ENCODE peak calls at places on chromosomes 6 and 20, in four cellular contexts. Q is tibial nerve, S is HepG2, Z is MM.1S. W is an unnamed sample.
A peak's percentile ranks its signal among the peaks of the same experiment; 100 is the strongest.

GRCh38 chr20:47298624-47299023 is 57.9 kb downstream of the ZMYND8 start:
- DNase-seq in Q (no peak), S (no peak), Z (no peak), W (no peak)

GRCh38 chr6:73579851-73580246 is 59.0 kb upstream of the EEF1A1 start:
- DNase-seq in Q (peak; percentile 55), S (peak; percentile 81), Z (peak; percentile 12), W (no peak)

GRCh38 chr20:11502051-11502450 is 415.6 kb upstream of the BTBD3 start:
- DNase-seq in Q (no peak), S (no peak), Z (no peak), W (no peak)

GRCh38 chr6:158769696-158770446 is 49.3 kb downstream of the EZR start:
- DNase-seq in Q (peak; percentile 52), S (no peak), Z (no peak), W (no peak)

GRCh38 chr6:92777146-92777740 is 642.1 kb downstream of the EPHA7 start:
- DNase-seq in Q (no peak), S (peak; percentile 12), Z (peak; percentile 65), W (no peak)

GRCh38 chr6:164185342-164185920 is 770.9 kb downstream of the QKI start:
- DNase-seq in Q (no peak), S (no peak), Z (no peak), W (no peak)

GRCh38 chr20:25372584-25373336 is 17.9 kb downstream of the ABHD12 start:
- DNase-seq in Q (no peak), S (no peak), Z (no peak), W (no peak)

GRCh38 chr20:4782373-4782772 is 60.7 kb downstream of the PRND start:
- DNase-seq in Q (no peak), S (no peak), Z (no peak), W (no peak)

GRCh38 chr6:17700421-17701416 is 6.0 kb downstream of the NUP153 start:
- DNase-seq in Q (no peak), S (no peak), Z (no peak), W (no peak)

GRCh38 chr6:70369332-70369950 is 43.9 kb upstream of the FAM135A start:
- DNase-seq in Q (peak; percentile 60), S (peak; percentile 41), Z (peak; percentile 68), W (peak; percentile 74)

GRCh38 chr20:62980380-62980960 is 26.3 kb downstream of the BHLHE23 start:
- DNase-seq in Q (no peak), S (no peak), Z (no peak), W (no peak)

GRCh38 chr6:84638286-84638685 is 126.1 kb downstream of the TBX18 start:
- DNase-seq in Q (no peak), S (no peak), Z (no peak), W (no peak)

GRCh38 chr6:128415387-128415786 is 105.0 kb downstream of the PTPRK start:
- DNase-seq in Q (no peak), S (no peak), Z (no peak), W (no peak)

GRCh38 chr6:93550551-93551276 is 131.4 kb upstream of the EPHA7 start:
- DNase-seq in Q (no peak), S (no peak), Z (no peak), W (no peak)

GRCh38 chr6:114315841-114316595 is 26.8 kb downstream of the HS3ST5 start:
- DNase-seq in Q (no peak), S (no peak), Z (no peak), W (no peak)

GRCh38 chr6:138250513-138251247 is 32.4 kb upstream of the PBOV1 start:
- DNase-seq in Q (no peak), S (no peak), Z (no peak), W (no peak)

GRCh38 chr6:41539204-41539603 is 7.0 kb upstream of the FOXP4 start:
- DNase-seq in Q (no peak), S (no peak), Z (no peak), W (no peak)

GRCh38 chr6:118100763-118101162 is 193.7 kb downstream of the SLC35F1 start:
- DNase-seq in Q (no peak), S (no peak), Z (no peak), W (no peak)

GRCh38 chr6:157982297-157982579 is 575 bp downstream of the SYNJ2 start:
- DNase-seq in Q (no peak), S (peak; percentile 62), Z (peak; percentile 29), W (peak; percentile 74)

GRCh38 chr20:57033994-57034393 is 232.4 kb downstream of the BMP7 start:
- DNase-seq in Q (no peak), S (no peak), Z (no peak), W (no peak)

GRCh38 chr6:35044145-35044745 is 96.9 kb downstream of the TCP11 start:
- DNase-seq in Q (no peak), S (no peak), Z (no peak), W (no peak)

GRCh38 chr20:62861732-62862336 is at the start of gene TCFL5:
- DNase-seq in Q (peak; percentile 87), S (peak; percentile 88), Z (peak; percentile 83), W (peak; percentile 94)

GRCh38 chr6:159038914-159039884 is 5.6 kb downstream of the TAGAP start:
- DNase-seq in Q (no peak), S (no peak), Z (peak; percentile 78), W (no peak)

GRCh38 chr6:132952468-132952867 is 138.1 kb downstream of the RPS12 start:
- DNase-seq in Q (no peak), S (peak; percentile 45), Z (no peak), W (no peak)

GRCh38 chr6:42043787-42044475 is 6.4 kb upstream of the TAF8 start:
- DNase-seq in Q (peak; percentile 89), S (peak; percentile 88), Z (peak; percentile 81), W (peak; percentile 93)

GRCh38 chr20:61940976-61941720 is 124.5 kb downstream of the TAF4 start:
- DNase-seq in Q (no peak), S (no peak), Z (no peak), W (peak; percentile 46)

GRCh38 chr6:33123732-33124524 is 48.1 kb downstream of the HLA-DPB1 start:
- DNase-seq in Q (no peak), S (peak; percentile 55), Z (peak; percentile 74), W (no peak)

GRCh38 chr6:158416841-158417759 is 104.8 kb downstream of the TULP4 start:
- DNase-seq in Q (no peak), S (no peak), Z (no peak), W (no peak)

GRCh38 chr6:63560806-63561672 is 11.2 kb upstream of the LOC128125822 start:
- DNase-seq in Q (no peak), S (peak; percentile 62), Z (no peak), W (no peak)
- H3K27ac ChIP-seq in Q (no peak overlapping the region), S (peak overlapping the region; percentile 27), Z (no peak overlapping the region), W (no peak overlapping the region)

GRCh38 chr6:170383466-170384075 is 77.0 kb downstream of the FAM120B start:
- DNase-seq in Q (no peak), S (no peak), Z (no peak), W (no peak)

GRCh38 chr6:170388113-170388512 is 81.6 kb downstream of the FAM120B start:
- DNase-seq in Q (no peak), S (no peak), Z (no peak), W (no peak)

DNA sequence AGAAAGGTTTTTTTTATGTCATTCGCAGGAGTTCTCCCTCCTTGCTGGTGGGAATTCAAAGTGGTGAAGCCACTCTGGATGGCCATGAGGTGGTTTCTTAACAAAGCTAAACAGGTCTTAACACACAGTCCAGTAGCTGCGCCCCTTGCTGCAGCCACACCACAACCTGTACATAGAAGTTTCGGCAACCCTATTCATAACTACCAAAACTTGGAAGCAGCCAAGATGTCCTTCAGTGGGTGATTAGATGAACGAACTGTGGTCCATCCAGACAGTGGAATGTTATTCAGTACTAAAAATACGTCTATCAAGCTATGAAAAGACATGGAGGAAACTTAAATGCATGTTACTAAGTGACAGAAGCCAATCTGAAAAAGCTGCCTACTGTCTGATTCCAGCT is 78.9 kb downstream of the FAM120B start:
- DNase-seq in Q (no peak), S (no peak), Z (no peak), W (no peak)
- H3K4me3 ChIP-seq in Q (no peak overlapping the region), S (no peak overlapping the region), Z (no peak overlapping the region), W (no peak overlapping the region)

DNA sequence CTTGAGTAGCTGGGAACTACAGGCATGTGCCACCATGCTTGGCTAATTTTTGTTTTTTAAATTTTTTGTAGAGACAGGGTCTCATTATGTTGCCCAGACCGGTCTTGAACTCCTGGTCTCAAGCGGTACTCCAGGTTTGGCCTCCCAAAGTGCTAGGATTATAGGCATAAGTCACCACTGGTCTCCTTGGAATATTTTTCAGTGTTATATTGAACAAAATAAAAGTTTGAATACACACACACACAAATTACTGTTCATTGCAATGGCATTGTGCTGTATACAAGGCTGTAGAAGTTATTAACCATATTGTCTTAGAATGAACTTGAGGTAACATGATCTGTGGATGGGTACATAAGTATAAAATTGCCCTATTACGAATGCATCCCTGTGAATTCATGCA is 166.1 kb downstream of the BCAS1 start:
- DNase-seq in Q (no peak), S (no peak), Z (no peak), W (no peak)
- H3K4me1 ChIP-seq in Q (peaks cover 19% of the 10 kb centered on the region), S (peaks cover 35% of the 10 kb centered on the region), Z (peaks cover 19% of the 10 kb centered on the region), W (peaks cover 24% of the 10 kb centered on the region)

GRCh38 chr6:136609878-136610706 is 59.9 kb upstream of the MAP7 start:
- DNase-seq in Q (no peak), S (peak; percentile 46), Z (no peak), W (no peak)

GRCh38 chr6:136607204-136607931 is 57.1 kb upstream of the MAP7 start:
- DNase-seq in Q (no peak), S (peak; percentile 22), Z (no peak), W (no peak)

GRCh38 chr6:136611133-136611532 is 60.9 kb upstream of the MAP7 start:
- DNase-seq in Q (no peak), S (no peak), Z (no peak), W (no peak)

GRCh38 chr6:136607932-136608772 is 57.9 kb upstream of the MAP7 start:
- DNase-seq in Q (peak; percentile 76), S (peak; percentile 59), Z (peak; percentile 62), W (peak; percentile 70)

DNA sequence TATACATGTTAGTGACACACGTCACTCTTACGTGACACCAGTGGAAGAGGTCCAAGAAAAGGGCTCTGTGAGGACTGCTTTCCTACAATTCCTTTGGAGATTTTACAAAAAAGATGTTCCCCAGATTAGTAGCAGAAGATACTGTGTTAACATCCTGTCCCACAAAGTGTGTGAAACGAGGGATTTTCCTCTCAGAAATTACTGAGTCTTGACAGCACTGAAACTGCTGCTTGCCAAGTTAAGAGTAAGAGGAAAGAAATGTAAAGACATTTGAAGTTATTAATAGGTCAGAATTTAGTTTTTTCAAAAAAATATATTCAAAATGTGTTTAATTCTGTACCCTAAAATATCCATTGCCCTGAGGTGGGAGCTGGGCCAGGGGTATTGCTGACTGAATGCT is 58.8 kb upstream of the MAP7 start:
- DNase-seq in Q (no peak), S (no peak), Z (no peak), W (no peak)
- H3K27ac ChIP-seq in Q (no peak overlapping the region), S (no peak overlapping the region), Z (no peak overlapping the region), W (peak overlapping the region; percentile 61)

W was measured in upper lobe of right lung.